ENCODE peak calls at places on chromosomes 4 and X, in four cellular contexts. D is HepG2, L is endothelial cell of umbilical vein, U is K562. B is an unnamed sample.

GRCh38 chrX:13081385-13082285 is 37.2 kb upstream of the FAM9C start:
- DNase-seq in U (no peak), L (no peak), D (no peak), B (no peak)

GRCh38 chrX:74160358-74160757 is 143.6 kb upstream of the ZCCHC13 start:
- DNase-seq in D (no peak), U (no peak), L (no peak), B (no peak)

GRCh38 chr4:2352729-2353221 is 65.7 kb downstream of the ZFYVE28 start:
- DNase-seq in L (no peak), U (no peak), D (no peak), B (no peak)

GRCh38 chr4:151356510-151356909 is 31.1 kb upstream of the SH3D19 start:
- DNase-seq in D (no peak), U (no peak), L (peak; percentile 7), B (no peak)

GRCh38 chr4:111879539-111879938 is 265.7 kb upstream of the FAM241A start:
- DNase-seq in L (no peak), U (no peak), D (no peak), B (no peak)

GRCh38 chr4:128286474-128287158 is 997 bp downstream of the PGRMC2 start:
- DNase-seq in U (peak; percentile 56), L (peak; percentile 71), D (peak; percentile 44), B (peak; percentile 53)

GRCh38 chr4:165151734-165152133 is 39.1 kb upstream of the TMEM192 start:
- DNase-seq in D (no peak), L (no peak), U (no peak), B (no peak)

GRCh38 chr4:150888625-150889024 is 126.5 kb downstream of the LRBA start:
- DNase-seq in L (no peak), D (no peak), U (no peak), B (no peak)

GRCh38 chr4:105158837-105159236 is 12.2 kb downstream of the TET2 start:
- DNase-seq in L (no peak), U (no peak), D (peak; percentile 41), B (no peak)

GRCh38 chrX:74521961-74522833 is 92.2 kb downstream of the RLIM start:
- DNase-seq in D (no peak), U (no peak), L (no peak), B (no peak)

GRCh38 chrX:108064001-108064400 is 19.1 kb downstream of the VSIG1 start:
- DNase-seq in L (no peak), U (no peak), D (no peak), B (no peak)

GRCh38 chr4:84878090-84878489 is 88.4 kb downstream of the WDFY3 start:
- DNase-seq in U (no peak), D (no peak), L (peak; percentile 70), B (no peak)

GRCh38 chr4:3420606-3420955 is 21.2 kb upstream of the HGFAC start:
- DNase-seq in U (no peak), L (no peak), D (no peak), B (no peak)

GRCh38 chr4:5972571-5972970 is 45.7 kb downstream of the C4orf50 start:
- DNase-seq in L (no peak), U (no peak), D (no peak), B (no peak)

GRCh38 chr4:76626686-76627465 is 191.8 kb downstream of the SHROOM3 start:
- DNase-seq in U (peak; percentile 5), D (peak; percentile 3), L (peak; percentile 39), B (peak; percentile 34)

GRCh38 chrX:139759637-139760036 is 51.7 kb upstream of the MCF2 start:
- DNase-seq in L (peak; percentile 18), U (peak; percentile 38), D (no peak), B (peak; percentile 24)

GRCh38 chr4:133145758-133146157 is 3.3 kb upstream of the PCDH10 start:
- DNase-seq in L (peak; percentile 52), U (no peak), D (no peak), B (no peak)

GRCh38 chr4:140308366-140309123 is 64.9 kb upstream of the SCOC start:
- DNase-seq in L (no peak), D (no peak), U (peak; percentile 4), B (no peak)

GRCh38 chr4:141416677-141417363 is 196.1 kb downstream of the ZNF330 start:
- DNase-seq in D (no peak), L (no peak), U (no peak), B (no peak)

GRCh38 chr4:146482788-146483187 is 39.0 kb downstream of the SLC10A7 start:
- DNase-seq in U (no peak), D (no peak), L (no peak), B (no peak)

GRCh38 chr4:38948551-38948950 is 80.9 kb downstream of the FAM114A1 start:
- DNase-seq in U (no peak), L (no peak), D (no peak), B (peak; percentile 8)

GRCh38 chr4:169620846-169621228 is 459 bp downstream of the CLCN3 start:
- DNase-seq in L (peak; percentile 64), U (peak; percentile 48), D (peak; percentile 16), B (peak; percentile 20)

GRCh38 chr4:69860007-69860406 is at the start of gene SULT1E1:
- DNase-seq in L (peak; percentile 28), D (no peak), U (no peak), B (no peak)

GRCh38 chr4:18756661-18757060 is 735.1 kb upstream of the LCORL start:
- DNase-seq in L (no peak), U (no peak), D (no peak), B (no peak)

GRCh38 chrX:124435616-124436015 is 89.3 kb downstream of the SH2D1A start:
- DNase-seq in U (no peak), D (no peak), L (no peak), B (no peak)

GRCh38 chrX:17592117-17592516 is 145.2 kb upstream of the SCML1 start:
- DNase-seq in D (no peak), U (no peak), L (peak; percentile 53), B (no peak)

GRCh38 chr4:26410385-26411293 is 79.6 kb downstream of the CCKAR start:
- DNase-seq in U (peak; percentile 67), D (peak; percentile 44), L (peak; percentile 67), B (peak; percentile 8)

GRCh38 chrX:22360129-22360528 is 87.4 kb downstream of the CBLL2 start:
- DNase-seq in L (no peak), D (no peak), U (no peak), B (no peak)

GRCh38 chr4:184156169-184156568 is 61.5 kb downstream of the ENPP6 start:
- DNase-seq in U (no peak), L (no peak), D (no peak), B (no peak)

GRCh38 chrX:22538581-22538980 is 265.9 kb downstream of the CBLL2 start:
- DNase-seq in U (no peak), L (no peak), D (no peak), B (no peak)

GRCh38 chrX:39309721-39310152 is 508.5 kb downstream of the MID1IP1 start:
- DNase-seq in L (peak; percentile 92), D (no peak), U (peak; percentile 2), B (no peak)

GRCh38 chrX:39310925-39311324 is 509.7 kb downstream of the MID1IP1 start:
- DNase-seq in L (peak; percentile 8), D (no peak), U (no peak), B (no peak)

GRCh38 chrX:39309018-39309620 is 507.9 kb downstream of the MID1IP1 start:
- DNase-seq in L (peak; percentile 88), U (no peak), D (no peak), B (no peak)

GRCh38 chrX:39307488-39307887 is 506.2 kb downstream of the MID1IP1 start:
- DNase-seq in L (peak; percentile 1), U (no peak), D (no peak), B (no peak)

DNA sequence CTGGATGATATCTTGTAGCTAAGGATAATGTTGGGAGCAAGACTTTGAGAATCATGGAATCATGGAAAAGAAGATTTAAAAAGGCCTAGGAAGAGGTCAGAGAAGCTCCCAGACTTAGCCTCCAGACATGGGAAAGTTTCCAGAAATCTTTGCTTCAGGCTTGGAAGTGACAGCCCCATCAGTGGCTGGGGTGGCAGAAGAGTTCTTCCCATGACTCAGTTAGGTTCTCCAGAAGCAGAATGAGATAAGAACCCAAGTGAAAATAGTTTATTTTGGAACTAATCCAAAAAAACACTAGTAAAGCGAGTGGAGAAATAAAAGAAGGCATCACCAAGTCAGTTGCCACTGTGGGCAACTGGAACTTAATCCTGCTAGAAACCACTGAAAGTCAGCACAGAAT is 506.9 kb downstream of the MID1IP1 start:
- DNase-seq in L (peak; percentile 72), U (no peak), D (no peak), B (no peak)
- TF ChIP-seq MYC in L (no peak), U (no peak), D (no peak), B (no peak)

GRCh38 chrX:119189586-119189985 is 46.5 kb upstream of the PGRMC1 start:
- DNase-seq in U (no peak), L (no peak), D (no peak), B (no peak)
- TF ChIP-seq MYC in U (no peak), L (no peak), D (no peak), B (no peak)

GRCh38 chrX:38249965-38250364 is 29.3 kb upstream of the SRPX start:
- DNase-seq in U (no peak), L (peak; percentile 68), D (no peak), B (no peak)
- TF ChIP-seq MYC in U (no peak), L (no peak), D (no peak), B (no peak)

DNA sequence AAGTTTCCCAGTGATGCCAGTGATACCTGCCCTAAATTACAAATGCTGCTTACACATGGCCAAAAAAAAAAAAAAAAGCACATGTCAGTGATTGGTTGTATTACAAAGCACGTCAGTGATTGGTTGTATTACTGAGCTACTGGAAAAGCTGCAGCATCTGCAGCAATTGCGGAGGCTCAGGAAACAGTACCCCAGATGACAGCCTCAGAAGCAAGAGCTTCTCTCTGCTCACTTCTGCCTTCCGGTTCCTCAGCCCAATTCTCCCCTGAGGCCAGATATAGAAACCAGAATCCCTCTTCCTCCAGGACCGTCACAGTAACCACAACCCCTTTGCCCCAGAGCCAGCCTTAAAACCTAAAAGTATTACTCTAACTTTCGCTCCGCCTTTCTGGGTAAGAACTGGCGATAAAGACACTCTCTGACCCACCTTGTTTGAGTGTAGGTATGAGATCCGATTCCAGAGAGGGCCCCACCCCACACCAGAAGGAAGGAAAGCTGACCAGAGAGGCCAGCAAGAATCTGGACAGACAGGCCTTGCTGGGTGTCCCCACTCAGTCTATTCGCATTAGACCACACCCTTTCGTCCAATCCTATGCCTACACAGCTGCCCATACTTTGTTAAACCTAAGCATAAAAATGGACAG is 85.0 kb upstream of the SORBS2 start:
- DNase-seq in D (no peak), L (no peak), U (no peak), B (no peak)
- TF ChIP-seq MYC in D (no peak), L (no peak), U (no peak), B (no peak)

DNA sequence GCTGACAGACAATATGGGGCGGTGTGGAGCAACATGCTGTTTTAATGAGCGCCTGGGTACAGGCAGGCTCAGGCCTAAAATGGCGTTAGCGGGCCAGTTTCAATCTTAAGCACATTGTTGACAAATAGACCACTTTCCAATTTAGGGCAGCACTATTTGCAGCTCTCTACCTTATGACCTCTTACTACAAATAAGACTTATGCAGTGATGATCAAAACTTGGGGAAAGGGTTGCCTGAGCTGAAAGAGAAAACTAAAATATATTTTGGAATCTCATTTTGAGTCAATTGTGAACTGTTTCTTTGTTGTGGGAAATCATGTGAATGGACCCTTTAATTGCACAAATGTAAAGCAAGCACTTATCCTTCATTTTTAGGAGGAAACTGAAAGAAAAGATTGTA is 25.5 kb upstream of the GPAT3 start:
- DNase-seq in L (no peak), D (no peak), U (no peak), B (no peak)
- TF ChIP-seq MYC in L (no peak), D (no peak), U (no peak), B (no peak)

GRCh38 chrX:66221856-66222255 is 57.8 kb downstream of the HEPH start:
- DNase-seq in L (no peak), D (no peak), U (no peak), B (no peak)
- TF ChIP-seq MYC in L (no peak), D (no peak), U (no peak), B (no peak)